ENCODE peak calls at places on chromosomes 5 and 9, in seven cellular contexts. One of them, this sample, is unnamed.

GRCh38 chr9:124272118-124272517 is 14.4 kb downstream of the NEK6 start:
- DNase-seq in AG04450: no peak
- DNase-seq in A549: no peak
- DNase-seq in HFFc6: no peak
- DNase-seq in Calu3: no peak
- DNase-seq in astrocyte: no peak
- DNase-seq in RWPE1: no peak
- DNase-seq in this sample: no peak

GRCh38 chr9:134228649-134229048 is 64.3 kb upstream of the RNU6ATAC start:
- DNase-seq in astrocyte: no peak
- DNase-seq in HFFc6: no peak
- DNase-seq in AG04450: no peak
- DNase-seq in A549: no peak
- DNase-seq in RWPE1: no peak
- DNase-seq in Calu3: no peak
- DNase-seq in this sample: no peak

GRCh38 chr9:129910628-129911567 is 75.6 kb downstream of the USP20 start:
- DNase-seq in HFFc6: peak; percentile 100
- DNase-seq in Calu3: peak; percentile 55
- DNase-seq in AG04450: peak; percentile 98
- DNase-seq in A549: peak; percentile 60
- DNase-seq in astrocyte: peak; percentile 100
- DNase-seq in RWPE1: peak; percentile 98
- DNase-seq in this sample: no peak

GRCh38 chr5:109580225-109580624 is 109.5 kb upstream of the MAN2A1 start:
- DNase-seq in HFFc6: no peak
- DNase-seq in Calu3: no peak
- DNase-seq in RWPE1: no peak
- DNase-seq in A549: no peak
- DNase-seq in astrocyte: no peak
- DNase-seq in AG04450: no peak
- DNase-seq in this sample: no peak

GRCh38 chr5:33588654-33589372 is 148.0 kb downstream of the TARS1 start:
- DNase-seq in Calu3: peak; percentile 46
- DNase-seq in RWPE1: no peak
- DNase-seq in AG04450: no peak
- DNase-seq in A549: peak; percentile 21
- DNase-seq in HFFc6: no peak
- DNase-seq in astrocyte: no peak
- DNase-seq in this sample: peak; percentile 27

GRCh38 chr9:135797507-135798302 is 95.7 kb downstream of the KCNT1 start:
- DNase-seq in A549: peak; percentile 79
- DNase-seq in AG04450: no peak
- DNase-seq in RWPE1: peak; percentile 71
- DNase-seq in HFFc6: peak; percentile 57
- DNase-seq in Calu3: peak; percentile 52
- DNase-seq in astrocyte: no peak
- DNase-seq in this sample: peak; percentile 74

GRCh38 chr9:129318121-129319075 is 140.3 kb upstream of the IER5L start:
- DNase-seq in AG04450: no peak
- DNase-seq in HFFc6: no peak
- DNase-seq in astrocyte: no peak
- DNase-seq in Calu3: no peak
- DNase-seq in A549: no peak
- DNase-seq in RWPE1: no peak
- DNase-seq in this sample: no peak

GRCh38 chr5:60583598-60583997 is 116.4 kb downstream of the DEPDC1B start:
- DNase-seq in AG04450: no peak
- DNase-seq in Calu3: no peak
- DNase-seq in HFFc6: no peak
- DNase-seq in astrocyte: peak; percentile 8
- DNase-seq in A549: no peak
- DNase-seq in RWPE1: no peak
- DNase-seq in this sample: no peak

GRCh38 chr5:1285883-1286291 is 9.0 kb downstream of the TERT start:
- DNase-seq in astrocyte: no peak
- DNase-seq in A549: no peak
- DNase-seq in AG04450: no peak
- DNase-seq in RWPE1: no peak
- DNase-seq in HFFc6: no peak
- DNase-seq in Calu3: no peak
- DNase-seq in this sample: no peak

GRCh38 chr9:14346826-14347407 is 33.0 kb upstream of the NFIB start:
- DNase-seq in A549: no peak
- DNase-seq in RWPE1: no peak
- DNase-seq in HFFc6: no peak
- DNase-seq in AG04450: no peak
- DNase-seq in Calu3: no peak
- DNase-seq in astrocyte: no peak
- DNase-seq in this sample: no peak

GRCh38 chr5:54013556-54014157 is 296.7 kb downstream of the ARL15 start:
- DNase-seq in RWPE1: peak; percentile 83
- DNase-seq in Calu3: peak; percentile 56
- DNase-seq in astrocyte: peak; percentile 85
- DNase-seq in HFFc6: peak; percentile 75
- DNase-seq in AG04450: peak; percentile 52
- DNase-seq in A549: no peak
- DNase-seq in this sample: no peak

GRCh38 chr9:136978073-136978864 is 965 bp downstream of the PTGDS start:
- DNase-seq in Calu3: peak; percentile 46
- DNase-seq in A549: peak; percentile 95
- DNase-seq in AG04450: no peak
- DNase-seq in RWPE1: peak; percentile 100
- DNase-seq in HFFc6: no peak
- DNase-seq in astrocyte: no peak
- DNase-seq in this sample: peak; percentile 93

GRCh38 chr9:36780186-36780585 is 207.5 kb downstream of the MELK start:
- DNase-seq in RWPE1: no peak
- DNase-seq in Calu3: no peak
- DNase-seq in astrocyte: no peak
- DNase-seq in A549: no peak
- DNase-seq in HFFc6: no peak
- DNase-seq in AG04450: no peak
- DNase-seq in this sample: no peak

GRCh38 chr5:139438707-139439012 is 665 bp downstream of the DNAJC18 start:
- DNase-seq in Calu3: no peak
- DNase-seq in astrocyte: no peak
- DNase-seq in A549: no peak
- DNase-seq in AG04450: no peak
- DNase-seq in HFFc6: no peak
- DNase-seq in RWPE1: no peak
- DNase-seq in this sample: no peak

DNA sequence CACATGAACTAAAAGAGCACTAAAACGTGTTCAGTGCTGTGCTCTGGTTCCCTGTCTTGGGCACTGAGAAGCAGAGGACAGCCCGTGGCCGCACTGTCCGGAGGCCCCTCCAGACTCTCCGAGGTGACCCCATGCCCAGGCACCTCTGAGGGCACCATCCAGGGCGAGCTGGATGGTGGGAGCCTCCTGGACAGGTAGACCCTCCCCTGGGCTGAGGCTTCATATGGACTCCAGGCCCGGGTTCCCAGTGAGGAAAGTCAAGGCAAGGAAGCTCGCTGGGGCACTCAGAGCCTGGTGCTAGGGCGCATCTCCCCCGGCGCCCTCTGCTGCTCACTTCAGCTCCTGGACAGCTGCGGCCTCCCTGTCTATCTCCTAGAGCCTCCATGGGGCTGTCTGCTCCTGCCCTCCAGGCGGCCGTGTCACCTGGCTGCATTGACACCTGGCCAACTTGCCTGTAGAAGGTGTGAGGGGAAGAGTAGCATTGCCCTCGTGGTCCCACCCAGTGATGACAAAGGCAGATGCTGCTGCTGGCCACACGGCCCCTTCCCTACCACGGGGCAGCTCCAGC is 178.2 kb upstream of the IRX1 start:
- DNase-seq in astrocyte: no peak
- DNase-seq in HFFc6: no peak
- DNase-seq in Calu3: no peak
- DNase-seq in RWPE1: no peak
- DNase-seq in AG04450: no peak
- DNase-seq in A549: no peak
- DNase-seq in this sample: no peak
- TF ChIP-seq CTCF in astrocyte: no peak
- TF ChIP-seq CTCF in HFFc6: no peak
- TF ChIP-seq CTCF in Calu3: no peak
- TF ChIP-seq CTCF in RWPE1: no peak
- TF ChIP-seq CTCF in AG04450: no peak
- TF ChIP-seq CTCF in A549: no peak
- TF ChIP-seq CTCF in this sample: no peak

GRCh38 chr5:72920690-72921089 is 35.2 kb upstream of the FCHO2 start:
- DNase-seq in AG04450: no peak
- DNase-seq in HFFc6: peak; percentile 27
- DNase-seq in A549: peak; percentile 33
- DNase-seq in astrocyte: peak; percentile 20
- DNase-seq in Calu3: no peak
- DNase-seq in RWPE1: peak; percentile 72
- DNase-seq in this sample: no peak
- TF ChIP-seq CTCF in AG04450: peak; percentile 48
- TF ChIP-seq CTCF in HFFc6: peak; percentile 71
- TF ChIP-seq CTCF in A549: peak; percentile 64
- TF ChIP-seq CTCF in astrocyte: peak; percentile 23
- TF ChIP-seq CTCF in Calu3: no peak
- TF ChIP-seq CTCF in RWPE1: peak; percentile 65
- TF ChIP-seq CTCF in this sample: peak; percentile 15

GRCh38 chr5:39716532-39716971 is 291.8 kb upstream of the DAB2 start:
- DNase-seq in Calu3: peak; percentile 58
- DNase-seq in AG04450: no peak
- DNase-seq in astrocyte: peak; percentile 37
- DNase-seq in A549: peak; percentile 20
- DNase-seq in RWPE1: peak; percentile 26
- DNase-seq in HFFc6: peak; percentile 29
- DNase-seq in this sample: peak; percentile 50
- TF ChIP-seq CTCF in Calu3: no peak
- TF ChIP-seq CTCF in AG04450: peak; percentile 50
- TF ChIP-seq CTCF in astrocyte: peak; percentile 16
- TF ChIP-seq CTCF in A549: peak; percentile 68
- TF ChIP-seq CTCF in RWPE1: peak; percentile 35
- TF ChIP-seq CTCF in HFFc6: peak; percentile 78
- TF ChIP-seq CTCF in this sample: peak; percentile 51

GRCh38 chr9:127455299-127455992 is 4.1 kb downstream of the LRSAM1 start:
- DNase-seq in A549: peak; percentile 40
- DNase-seq in HFFc6: no peak
- DNase-seq in astrocyte: no peak
- DNase-seq in AG04450: no peak
- DNase-seq in Calu3: peak; percentile 59
- DNase-seq in RWPE1: no peak
- DNase-seq in this sample: no peak
- TF ChIP-seq CTCF in A549: peak; percentile 56
- TF ChIP-seq CTCF in HFFc6: peak; percentile 67
- TF ChIP-seq CTCF in astrocyte: no peak
- TF ChIP-seq CTCF in AG04450: peak; percentile 3
- TF ChIP-seq CTCF in Calu3: peak; percentile 26
- TF ChIP-seq CTCF in RWPE1: no peak
- TF ChIP-seq CTCF in this sample: peak; percentile 43

DNA sequence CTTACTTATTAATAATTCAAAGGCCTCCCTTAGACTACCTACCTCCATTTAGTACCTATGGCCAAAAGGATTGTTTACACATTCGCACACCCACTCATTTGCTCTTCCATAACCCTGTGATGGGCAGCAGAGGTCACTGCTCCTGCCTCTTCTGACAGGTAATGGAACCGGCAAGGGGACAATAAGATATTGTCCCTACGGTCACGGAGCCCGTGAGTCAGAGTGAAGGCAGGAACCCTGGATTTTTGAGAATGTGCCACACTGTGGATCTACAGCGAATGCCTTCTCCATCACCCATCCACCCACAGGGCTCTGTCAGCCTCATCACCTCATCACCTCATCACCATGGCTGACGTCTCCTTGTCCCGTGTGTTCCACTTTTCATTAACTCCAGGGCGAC is 132.3 kb downstream of the MYO10 start:
- DNase-seq in HFFc6: no peak
- DNase-seq in Calu3: peak; percentile 27
- DNase-seq in A549: no peak
- DNase-seq in RWPE1: no peak
- DNase-seq in astrocyte: no peak
- DNase-seq in AG04450: no peak
- DNase-seq in this sample: no peak
- TF ChIP-seq CTCF in HFFc6: no peak
- TF ChIP-seq CTCF in Calu3: no peak
- TF ChIP-seq CTCF in A549: no peak
- TF ChIP-seq CTCF in RWPE1: no peak
- TF ChIP-seq CTCF in astrocyte: no peak
- TF ChIP-seq CTCF in AG04450: no peak
- TF ChIP-seq CTCF in this sample: no peak

DNA sequence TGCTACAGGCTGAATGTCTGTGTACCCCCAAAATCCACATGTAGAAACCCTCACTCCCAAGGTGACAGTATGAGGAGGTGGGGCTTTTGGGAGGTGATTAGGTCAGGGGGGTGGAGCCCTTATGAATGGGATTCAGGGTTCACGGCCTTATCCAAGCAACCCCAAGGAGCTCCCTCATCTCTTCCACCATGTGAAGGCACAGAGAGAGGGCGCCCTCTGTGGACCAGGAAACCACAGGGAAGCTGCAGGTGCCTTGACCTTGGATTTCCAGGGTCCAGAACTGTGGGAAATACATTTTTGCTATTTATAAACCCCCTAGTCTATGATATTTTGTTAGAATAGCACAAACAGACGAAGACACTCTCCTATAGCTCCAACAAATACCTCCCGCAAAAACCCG is 53.6 kb upstream of the IRX2 start:
- DNase-seq in HFFc6: no peak
- DNase-seq in RWPE1: no peak
- DNase-seq in A549: no peak
- DNase-seq in AG04450: no peak
- DNase-seq in astrocyte: no peak
- DNase-seq in Calu3: no peak
- DNase-seq in this sample: no peak
- TF ChIP-seq CTCF in HFFc6: no peak
- TF ChIP-seq CTCF in RWPE1: no peak
- TF ChIP-seq CTCF in A549: no peak
- TF ChIP-seq CTCF in AG04450: no peak
- TF ChIP-seq CTCF in astrocyte: no peak
- TF ChIP-seq CTCF in Calu3: no peak
- TF ChIP-seq CTCF in this sample: no peak